ENCODE peak calls at places on chromosomes 7 and 10, in seven cellular contexts. Q is stimulated activated CD4-positive, alpha-beta T cell treated with anti-CD3 and anti-CD28 coated beads, Interleukin-1b, Interleukin-23, amount 100 ng/mL, for 48 hours; H is endothelial cell; G is activated CD4-positive, alpha-beta T cell treated with anti-CD3 and anti-CD28 coated beads, Interleukin-2, amount 50 U/mL, for 24 hours; K is RWPE1; L is NCI-H510A treated with DMSO at 0.1 percent for 48 hours; I is G401. J is an unnamed sample.

GRCh38 chr10:110244550-110244949 is 37.1 kb downstream of the MXI1 start:
- DNase-seq in Q (no peak), G (no peak), L (no peak), K (no peak), I (no peak), H (no peak), J (no peak)

GRCh38 chr7:157693521-157694388 is 357.0 kb downstream of the DNAJB6 start:
- DNase-seq in K (no peak), L (no peak), H (no peak), I (no peak), Q (no peak), G (no peak), J (no peak)

GRCh38 chr7:84314263-84314662 is 119.7 kb upstream of the SEMA3A start:
- DNase-seq in I (no peak), H (no peak), Q (no peak), L (no peak), G (no peak), K (no peak), J (no peak)

GRCh38 chr10:123241391-123242141 is 87.4 kb downstream of the BUB3 start:
- DNase-seq in L (no peak), K (no peak), Q (peak), G (peak), H (no peak), I (no peak), J (no peak)

GRCh38 chr7:151080091-151080521 is 503 bp downstream of the FASTK start:
- DNase-seq in K (no peak), G (no peak), H (no peak), L (no peak), Q (no peak), I (no peak), J (peak)

GRCh38 chr10:21069278-21069677 is 172.2 kb upstream of the NEBL start:
- DNase-seq in L (no peak), G (no peak), H (no peak), K (no peak), Q (no peak), I (peak), J (no peak)

GRCh38 chr7:128910569-128910945 is at the start of gene KCP:
- DNase-seq in Q (no peak), G (no peak), H (no peak), K (no peak), I (no peak), L (no peak), J (no peak)

GRCh38 chr10:72334196-72334831 is 20.4 kb downstream of the DNAJB12 start:
- DNase-seq in K (no peak), H (no peak), I (peak), Q (no peak), G (no peak), L (peak), J (no peak)

GRCh38 chr10:18424200-18424599 is 227.2 kb downstream of the NSUN6 start:
- DNase-seq in I (no peak), G (no peak), H (no peak), L (no peak), Q (no peak), K (no peak), J (no peak)

GRCh38 chr7:157613575-157614322 is 276.9 kb downstream of the DNAJB6 start:
- DNase-seq in G (no peak), L (peak), H (no peak), Q (no peak), I (peak), K (no peak), J (no peak)

GRCh38 chr10:112973046-112973445 is 23.0 kb downstream of the TCF7L2 start:
- DNase-seq in G (no peak), I (no peak), L (no peak), H (no peak), K (no peak), Q (no peak), J (no peak)

GRCh38 chr7:87944547-87944946 is 10.5 kb downstream of the ADAM22 start:
- DNase-seq in H (no peak), I (no peak), L (no peak), Q (no peak), K (no peak), G (no peak), J (no peak)

GRCh38 chr7:46832136-46832535 is 749.8 kb downstream of the TNS3 start:
- DNase-seq in I (no peak), K (no peak), L (no peak), H (no peak), G (no peak), Q (no peak), J (no peak)

GRCh38 chr7:135467207-135467711 is 42.6 kb downstream of the CNOT4 start:
- DNase-seq in I (no peak), K (no peak), H (no peak), G (no peak), L (no peak), Q (no peak), J (peak)

GRCh38 chr7:4067874-4068273 is 614.2 kb upstream of the FOXK1 start:
- DNase-seq in H (no peak), K (no peak), I (no peak), G (no peak), L (no peak), Q (no peak), J (no peak)

GRCh38 chr10:71845410-71846406 is 5.3 kb downstream of the PSAP start:
- DNase-seq in G (no peak), K (no peak), H (no peak), I (peak), L (no peak), Q (no peak), J (no peak)

GRCh38 chr7:12016439-12016838 is 184.4 kb upstream of the THSD7A start:
- DNase-seq in G (no peak), H (no peak), Q (no peak), I (no peak), L (no peak), K (no peak), J (no peak)

J was measured in foreskin keratinocyte.